ENCODE peak calls at places on chromosomes 4 and X, in nine cellular contexts. C, U, O, I, D, B, W, J and M are unnamed samples.

GRCh38 chrX:17692709-17693346 is 44.5 kb upstream of the SCML1 start:
- DNase-seq in C (peak; percentile 46), U (no peak), O (peak; percentile 24), I (no peak), D (peak; percentile 53), B (no peak), W (no peak), J (no peak), M (no peak)

GRCh38 chr4:73661646-73662119 is 41.4 kb upstream of the RASSF6 start:
- DNase-seq in C (no peak), U (no peak), O (peak; percentile 99), I (no peak), D (no peak), B (no peak), W (no peak), J (no peak), M (no peak)

GRCh38 chr4:8504279-8505007 is 63.9 kb downstream of the TRMT44 start:
- DNase-seq in C (no peak), U (no peak), O (no peak), I (peak; percentile 25), D (no peak), B (peak; percentile 10), W (no peak), J (no peak), M (peak; percentile 60)

GRCh38 chr4:184439856-184440592 is 34.3 kb downstream of the IRF2 start:
- DNase-seq in C (peak; percentile 56), U (no peak), O (peak; percentile 87), I (peak; percentile 39), D (no peak), B (peak; percentile 79), W (no peak), J (no peak), M (no peak)

GRCh38 chrX:12065251-12065650 is 73.0 kb upstream of the FRMPD4 start:
- DNase-seq in C (peak; percentile 69), U (no peak), O (peak; percentile 24), I (no peak), D (no peak), B (no peak), W (no peak), J (no peak), M (no peak)

GRCh38 chrX:118975831-118976598 is 1.6 kb downstream of the LONRF3 start:
- DNase-seq in C (peak; percentile 69), U (peak; percentile 3), O (no peak), I (peak; percentile 25), D (no peak), B (peak; percentile 69), W (no peak), J (peak; percentile 97), M (no peak)

GRCh38 chr4:38928886-38929285 is 61.3 kb downstream of the FAM114A1 start:
- DNase-seq in C (no peak), U (no peak), O (no peak), I (no peak), D (no peak), B (no peak), W (no peak), J (no peak), M (no peak)

GRCh38 chrX:105191878-105192277 is 28.6 kb downstream of the TEX13A start:
- DNase-seq in C (peak; percentile 71), U (no peak), O (peak; percentile 3), I (no peak), D (no peak), B (no peak), W (no peak), J (no peak), M (no peak)

GRCh38 chr4:107037188-107037587 is 1.1 kb upstream of the DKK2 start:
- DNase-seq in C (peak; percentile 91), U (no peak), O (peak; percentile 28), I (peak; percentile 4), D (no peak), B (no peak), W (no peak), J (peak; percentile 90), M (no peak)

GRCh38 chr4:170772429-170772828 is 682.7 kb upstream of the AADAT start:
- DNase-seq in C (no peak), U (no peak), O (no peak), I (no peak), D (no peak), B (no peak), W (no peak), J (no peak), M (no peak)

GRCh38 chrX:129461801-129462456 is 61.4 kb downstream of the SMARCA1 start:
- DNase-seq in C (no peak), U (no peak), O (no peak), I (no peak), D (no peak), B (no peak), W (no peak), J (no peak), M (no peak)

GRCh38 chrX:69113723-69114122 is 51.5 kb downstream of the PJA1 start:
- DNase-seq in C (no peak), U (no peak), O (no peak), I (no peak), D (no peak), B (no peak), W (no peak), J (no peak), M (no peak)

GRCh38 chrX:119801253-119802221 is 10.1 kb upstream of the RPL39 start:
- DNase-seq in C (no peak), U (no peak), O (no peak), I (no peak), D (no peak), B (no peak), W (no peak), J (no peak), M (no peak)

GRCh38 chrX:23937100-23937499 is 29.3 kb downstream of the CXorf58 start:
- DNase-seq in C (peak; percentile 55), U (no peak), O (no peak), I (no peak), D (no peak), B (no peak), W (no peak), J (no peak), M (no peak)

GRCh38 chr4:687975-688694 is 816 bp downstream of the SLC49A3 start:
- DNase-seq in C (no peak), U (no peak), O (no peak), I (no peak), D (no peak), B (no peak), W (no peak), J (no peak), M (no peak)